ENCODE peak calls at places on chromosome 13, in four cellular contexts. One of them, this sample, is unnamed.

GRCh38 chr13:53783466-53783865 is 754.9 kb downstream of the OLFM4 start:
- DNase-seq in brain microvascular endothelial cell: no peak
- DNase-seq in IMR-90: no peak
- DNase-seq in lung: no peak
- DNase-seq in this sample: no peak

GRCh38 chr13:113887700-113888201 is 23.9 kb upstream of the GAS6 start:
- DNase-seq in lung: no peak
- DNase-seq in brain microvascular endothelial cell: no peak
- DNase-seq in IMR-90: no peak
- DNase-seq in this sample: peak

GRCh38 chr13:34070006-34070405 is 252.1 kb downstream of the RFC3 start:
- DNase-seq in lung: no peak
- DNase-seq in brain microvascular endothelial cell: no peak
- DNase-seq in IMR-90: peak
- DNase-seq in this sample: no peak

GRCh38 chr13:46345866-46346265 is 41.2 kb downstream of the RUBCNL start:
- DNase-seq in brain microvascular endothelial cell: no peak
- DNase-seq in IMR-90: no peak
- DNase-seq in lung: no peak
- DNase-seq in this sample: no peak

GRCh38 chr13:34153428-34154180 is 335.7 kb downstream of the RFC3 start:
- DNase-seq in IMR-90: no peak
- DNase-seq in brain microvascular endothelial cell: no peak
- DNase-seq in lung: no peak
- DNase-seq in this sample: no peak

GRCh38 chr13:31236211-31236786 is 36.5 kb downstream of the B3GLCT start:
- DNase-seq in IMR-90: peak
- DNase-seq in brain microvascular endothelial cell: peak
- DNase-seq in lung: no peak
- DNase-seq in this sample: no peak

GRCh38 chr13:105406551-105406950 is 1128.9 kb downstream of the EFNB2 start:
- DNase-seq in IMR-90: no peak
- DNase-seq in lung: no peak
- DNase-seq in brain microvascular endothelial cell: no peak
- DNase-seq in this sample: no peak

GRCh38 chr13:66675620-66676019 is 554.5 kb downstream of the PCDH9 start:
- DNase-seq in brain microvascular endothelial cell: no peak
- DNase-seq in IMR-90: no peak
- DNase-seq in lung: no peak
- DNase-seq in this sample: no peak

GRCh38 chr13:52845334-52845761 is 3.1 kb downstream of the PCDH8 start:
- DNase-seq in brain microvascular endothelial cell: no peak
- DNase-seq in lung: no peak
- DNase-seq in IMR-90: no peak
- DNase-seq in this sample: no peak

GRCh38 chr13:35789335-35790166 is 313.1 kb upstream of the MAB21L1 start:
- DNase-seq in lung: no peak
- DNase-seq in brain microvascular endothelial cell: peak
- DNase-seq in IMR-90: peak
- DNase-seq in this sample: no peak

GRCh38 chr13:33183431-33184130 is 102.0 kb downstream of the STARD13 start:
- DNase-seq in IMR-90: peak
- DNase-seq in lung: no peak
- DNase-seq in brain microvascular endothelial cell: peak
- DNase-seq in this sample: no peak

GRCh38 chr13:51666316-51666715 is 82.1 kb downstream of the WDFY2 start:
- DNase-seq in brain microvascular endothelial cell: no peak
- DNase-seq in IMR-90: no peak
- DNase-seq in lung: no peak
- DNase-seq in this sample: no peak

GRCh38 chr13:44300895-44301638 is 72.6 kb upstream of the SERP2 start:
- DNase-seq in lung: peak
- DNase-seq in IMR-90: peak
- DNase-seq in brain microvascular endothelial cell: peak
- DNase-seq in this sample: no peak

GRCh38 chr13:114011226-114011625 is 37.4 kb upstream of the C13orf46 start:
- DNase-seq in lung: no peak
- DNase-seq in brain microvascular endothelial cell: no peak
- DNase-seq in IMR-90: no peak
- DNase-seq in this sample: no peak

GRCh38 chr13:113654175-113654560 is 3.8 kb downstream of the ATP4B start:
- DNase-seq in brain microvascular endothelial cell: no peak
- DNase-seq in lung: no peak
- DNase-seq in IMR-90: no peak
- DNase-seq in this sample: no peak

GRCh38 chr13:34114581-34114980 is 296.6 kb downstream of the RFC3 start:
- DNase-seq in lung: no peak
- DNase-seq in IMR-90: no peak
- DNase-seq in brain microvascular endothelial cell: no peak
- DNase-seq in this sample: no peak

GRCh38 chr13:79637086-79637763 is 156.3 kb downstream of the NDFIP2 start:
- DNase-seq in lung: no peak
- DNase-seq in IMR-90: no peak
- DNase-seq in brain microvascular endothelial cell: no peak
- DNase-seq in this sample: no peak

GRCh38 chr13:111659842-111660241 is 339.4 kb downstream of the TEX29 start:
- DNase-seq in IMR-90: no peak
- DNase-seq in lung: no peak
- DNase-seq in brain microvascular endothelial cell: no peak
- DNase-seq in this sample: no peak

GRCh38 chr13:112726018-112726767 is 36.4 kb downstream of the ATP11A start:
- DNase-seq in brain microvascular endothelial cell: no peak
- DNase-seq in IMR-90: no peak
- DNase-seq in lung: no peak
- DNase-seq in this sample: no peak

GRCh38 chr13:51916419-51916818 is 54.6 kb downstream of the CCDC70 start:
- DNase-seq in brain microvascular endothelial cell: no peak
- DNase-seq in lung: no peak
- DNase-seq in IMR-90: no peak
- DNase-seq in this sample: no peak

GRCh38 chr13:20713014-20713376 is 9.5 kb downstream of the IL17D start:
- DNase-seq in IMR-90: no peak
- DNase-seq in lung: no peak
- DNase-seq in brain microvascular endothelial cell: no peak
- DNase-seq in this sample: no peak

GRCh38 chr13:29849731-29850212 is 645 bp downstream of the UBL3 start:
- DNase-seq in IMR-90: peak
- DNase-seq in brain microvascular endothelial cell: peak
- DNase-seq in lung: peak
- DNase-seq in this sample: no peak

GRCh38 chr13:40622761-40623160 is 43.7 kb downstream of the FOXO1 start:
- DNase-seq in IMR-90: no peak
- DNase-seq in lung: no peak
- DNase-seq in brain microvascular endothelial cell: no peak
- DNase-seq in this sample: no peak

GRCh38 chr13:40617801-40618356 is 48.6 kb downstream of the FOXO1 start:
- DNase-seq in brain microvascular endothelial cell: no peak
- DNase-seq in lung: no peak
- DNase-seq in IMR-90: no peak
- DNase-seq in this sample: peak

GRCh38 chr13:40622246-40622645 is 44.2 kb downstream of the FOXO1 start:
- DNase-seq in lung: no peak
- DNase-seq in brain microvascular endothelial cell: no peak
- DNase-seq in IMR-90: no peak
- DNase-seq in this sample: no peak

GRCh38 chr13:40618581-40619478 is 47.6 kb downstream of the FOXO1 start:
- DNase-seq in lung: no peak
- DNase-seq in brain microvascular endothelial cell: no peak
- DNase-seq in IMR-90: no peak
- DNase-seq in this sample: peak

DNA sequence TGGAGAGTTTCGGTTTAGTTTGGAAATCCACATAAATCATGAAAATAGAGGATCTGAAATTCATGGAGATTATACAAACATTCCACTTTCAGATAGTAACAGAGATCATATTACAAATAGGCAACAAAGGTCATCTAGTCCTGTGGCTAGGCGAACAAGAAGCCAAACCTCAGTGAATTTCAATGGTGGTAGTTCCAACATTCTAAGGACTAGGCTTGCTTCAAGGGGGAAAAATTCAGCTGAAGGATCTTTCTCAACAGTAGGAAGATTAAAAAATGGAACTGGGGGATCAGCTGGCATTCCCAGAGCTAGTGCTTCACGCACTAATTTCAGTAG is 47.0 kb downstream of the FOXO1 start:
- DNase-seq in brain microvascular endothelial cell: no peak
- DNase-seq in lung: no peak
- DNase-seq in IMR-90: no peak
- DNase-seq in this sample: peak
- H3K27ac ChIP-seq in brain microvascular endothelial cell: no peak
- H3K27ac ChIP-seq in lung: no peak
- H3K27ac ChIP-seq in IMR-90: no peak
- H3K27ac ChIP-seq in this sample: no peak

DNA sequence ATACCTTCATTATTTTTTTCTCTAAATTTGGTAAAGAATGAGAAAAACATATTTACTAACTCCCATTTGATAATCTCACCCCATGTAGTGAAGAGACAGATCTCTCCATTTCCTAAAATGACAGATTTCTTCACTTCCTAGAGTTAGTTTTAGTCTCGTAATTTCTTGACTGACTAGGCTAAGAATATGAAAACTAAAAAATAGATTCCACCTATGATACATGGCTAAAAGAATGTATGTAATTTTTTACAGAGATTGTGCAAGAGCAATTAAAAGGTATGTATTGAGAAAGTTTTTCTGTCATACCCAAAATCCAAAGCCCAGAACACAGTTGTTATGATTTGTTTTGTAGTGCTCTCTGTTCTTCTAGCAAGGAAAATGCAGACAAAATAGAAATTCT is 9.5 kb downstream of the NALCN start:
- DNase-seq in lung: no peak
- DNase-seq in IMR-90: no peak
- DNase-seq in brain microvascular endothelial cell: no peak
- DNase-seq in this sample: no peak
- H3K27ac ChIP-seq in lung: no peak
- H3K27ac ChIP-seq in IMR-90: no peak
- H3K27ac ChIP-seq in brain microvascular endothelial cell: no peak
- H3K27ac ChIP-seq in this sample: no peak

DNA sequence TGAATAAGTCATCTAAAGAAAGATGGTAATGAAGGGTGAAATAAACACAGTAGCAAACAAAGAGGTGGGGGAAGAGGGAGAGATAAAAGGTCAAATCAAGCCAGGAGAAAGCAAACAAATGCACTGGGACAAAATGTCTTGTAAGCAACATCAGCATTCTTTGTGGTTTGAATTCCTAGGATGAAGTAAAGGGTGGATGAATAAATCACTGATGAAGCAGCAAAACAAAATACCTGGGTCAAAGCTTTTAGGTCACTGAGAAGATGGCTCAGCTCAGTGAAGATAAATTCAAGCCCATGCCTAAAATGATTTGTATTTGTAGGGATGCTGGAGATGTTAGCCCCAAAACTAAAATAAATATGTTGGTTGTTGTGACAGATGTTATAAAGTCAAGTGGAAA is 86.5 kb upstream of the FBXL3 start:
- DNase-seq in brain microvascular endothelial cell: no peak
- DNase-seq in IMR-90: no peak
- DNase-seq in lung: no peak
- DNase-seq in this sample: no peak
- H3K27ac ChIP-seq in brain microvascular endothelial cell: no peak
- H3K27ac ChIP-seq in IMR-90: no peak
- H3K27ac ChIP-seq in lung: no peak
- H3K27ac ChIP-seq in this sample: no peak

DNA sequence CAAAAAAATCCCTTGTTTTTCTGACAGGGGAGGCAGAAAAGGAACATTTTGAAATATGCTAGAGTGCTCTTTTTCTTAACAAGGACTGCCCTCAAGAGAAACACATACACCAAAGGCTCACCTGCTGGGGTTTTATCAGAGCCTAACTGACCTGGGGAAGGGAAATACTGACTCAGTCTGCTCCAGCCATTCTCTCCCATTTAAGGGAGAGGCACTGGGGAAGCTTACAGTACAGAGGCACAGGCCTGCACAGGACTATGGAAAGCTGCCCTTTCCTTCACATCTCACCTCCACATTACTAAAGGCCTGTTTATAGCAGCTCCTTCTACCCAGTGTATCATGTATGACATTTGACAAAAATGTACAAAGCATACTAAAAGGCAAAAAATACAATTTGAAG is 30.3 kb downstream of the TNFRSF19 start:
- DNase-seq in lung: no peak
- DNase-seq in brain microvascular endothelial cell: no peak
- DNase-seq in IMR-90: no peak
- DNase-seq in this sample: no peak
- H3K27ac ChIP-seq in lung: no peak
- H3K27ac ChIP-seq in brain microvascular endothelial cell: no peak
- H3K27ac ChIP-seq in IMR-90: no peak
- H3K27ac ChIP-seq in this sample: no peak

GRCh38 chr13:74825949-74826246 is 656.1 kb downstream of the TBC1D4 start:
- DNase-seq in brain microvascular endothelial cell: no peak
- DNase-seq in lung: no peak
- DNase-seq in IMR-90: no peak
- DNase-seq in this sample: no peak
- H3K27ac ChIP-seq in brain microvascular endothelial cell: no peak
- H3K27ac ChIP-seq in lung: no peak
- H3K27ac ChIP-seq in IMR-90: no peak
- H3K27ac ChIP-seq in this sample: no peak

GRCh38 chr13:95809429-95809828 is 132.5 kb downstream of the DNAJC3 start:
- DNase-seq in lung: no peak
- DNase-seq in IMR-90: no peak
- DNase-seq in brain microvascular endothelial cell: no peak
- DNase-seq in this sample: no peak
- H3K27ac ChIP-seq in lung: no peak
- H3K27ac ChIP-seq in IMR-90: no peak
- H3K27ac ChIP-seq in brain microvascular endothelial cell: no peak
- H3K27ac ChIP-seq in this sample: no peak

GRCh38 chr13:23512762-23513395 is 57.3 kb upstream of the TNFRSF19 start:
- DNase-seq in IMR-90: no peak
- DNase-seq in brain microvascular endothelial cell: no peak
- DNase-seq in lung: no peak
- DNase-seq in this sample: no peak
- H3K27ac ChIP-seq in IMR-90: no peak
- H3K27ac ChIP-seq in brain microvascular endothelial cell: no peak
- H3K27ac ChIP-seq in lung: no peak
- H3K27ac ChIP-seq in this sample: no peak

GRCh38 chr13:50366488-50367174 is 351.4 kb downstream of the KCNRG start:
- DNase-seq in lung: no peak
- DNase-seq in IMR-90: no peak
- DNase-seq in brain microvascular endothelial cell: no peak
- DNase-seq in this sample: peak
- H3K27ac ChIP-seq in lung: no peak
- H3K27ac ChIP-seq in IMR-90: no peak
- H3K27ac ChIP-seq in brain microvascular endothelial cell: no peak
- H3K27ac ChIP-seq in this sample: no peak

DNA sequence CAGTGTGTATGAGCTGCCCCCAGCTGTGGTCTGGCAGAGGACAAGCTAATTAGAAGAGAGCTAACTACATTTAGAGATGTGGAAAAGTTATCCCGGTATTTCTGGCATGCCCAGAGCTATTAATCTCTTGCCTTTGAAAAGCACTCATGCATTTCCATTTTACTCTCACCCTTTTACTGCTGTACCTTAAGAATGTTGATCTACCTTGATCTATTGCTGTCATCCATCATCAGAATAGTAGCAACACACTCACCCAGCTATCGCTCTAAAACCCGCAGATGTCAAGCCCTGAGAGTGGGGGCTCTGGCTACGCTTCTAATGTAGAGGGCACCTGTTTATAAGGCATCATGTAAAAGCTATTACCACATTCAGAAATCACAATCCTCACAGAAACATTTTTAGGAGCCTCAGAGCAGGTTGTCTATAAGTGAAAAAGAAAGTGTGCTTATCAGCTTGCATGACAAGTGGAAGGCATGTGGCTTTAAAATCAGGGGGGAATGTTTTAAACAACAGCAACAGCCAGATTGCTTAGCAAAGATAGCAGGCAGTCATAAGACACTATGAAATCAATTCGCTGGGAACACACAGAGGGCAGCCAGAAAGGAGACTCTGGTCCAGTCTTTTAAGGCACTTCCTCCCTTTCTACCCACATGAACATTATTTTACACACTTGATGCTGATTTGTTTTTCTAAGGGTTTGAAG is 224.2 kb upstream of the IRS2 start:
- DNase-seq in brain microvascular endothelial cell: peak
- DNase-seq in lung: no peak
- DNase-seq in IMR-90: peak
- DNase-seq in this sample: no peak
- H3K27ac ChIP-seq in brain microvascular endothelial cell: peak
- H3K27ac ChIP-seq in lung: no peak
- H3K27ac ChIP-seq in IMR-90: no peak
- H3K27ac ChIP-seq in this sample: no peak